ENCODE peak calls at places on chromosomes 16 and 17, in four cellular contexts. K is CD8-positive, alpha-beta memory T cell; R is psoas muscle; P is prostate gland. C is an unnamed sample.

GRCh38 chr16:1152651-1153259 is at the start of gene CACNA1H:
- DNase-seq in R (no peak), K (peak), P (no peak), C (no peak)

GRCh38 chr17:75501378-75502071 is 13.8 kb downstream of the CASKIN2 start:
- DNase-seq in P (no peak), K (no peak), R (no peak), C (no peak)

GRCh38 chr17:62611767-62612166 is 15.7 kb upstream of the MRC2 start:
- DNase-seq in P (no peak), R (no peak), K (no peak), C (no peak)

GRCh38 chr17:77733576-77734296 is 224.8 kb upstream of the TNRC6C start:
- DNase-seq in P (no peak), K (no peak), R (no peak), C (no peak)

GRCh38 chr17:39132192-39132600 is 19.2 kb downstream of the PLXDC1 start:
- DNase-seq in P (no peak), K (no peak), R (peak), C (no peak)

GRCh38 chr17:3750926-3751325 is 27.2 kb downstream of the HASPIN start:
- DNase-seq in K (peak), R (no peak), P (no peak), C (no peak)

GRCh38 chr17:9890124-9890523 is 14.9 kb downstream of the RCVRN start:
- DNase-seq in K (no peak), P (no peak), R (no peak), C (no peak)

GRCh38 chr16:4846503-4846900 is 586 bp downstream of the GLYR1 start:
- DNase-seq in P (peak), K (peak), R (peak), C (no peak)

GRCh38 chr17:5552841-5553240 is 31.5 kb downstream of the NLRP1 start:
- DNase-seq in R (no peak), P (no peak), K (no peak), C (no peak)

GRCh38 chr17:59668816-59669215 is 38.4 kb downstream of the PTRH2 start:
- DNase-seq in K (no peak), P (no peak), R (no peak), C (no peak)

DNA sequence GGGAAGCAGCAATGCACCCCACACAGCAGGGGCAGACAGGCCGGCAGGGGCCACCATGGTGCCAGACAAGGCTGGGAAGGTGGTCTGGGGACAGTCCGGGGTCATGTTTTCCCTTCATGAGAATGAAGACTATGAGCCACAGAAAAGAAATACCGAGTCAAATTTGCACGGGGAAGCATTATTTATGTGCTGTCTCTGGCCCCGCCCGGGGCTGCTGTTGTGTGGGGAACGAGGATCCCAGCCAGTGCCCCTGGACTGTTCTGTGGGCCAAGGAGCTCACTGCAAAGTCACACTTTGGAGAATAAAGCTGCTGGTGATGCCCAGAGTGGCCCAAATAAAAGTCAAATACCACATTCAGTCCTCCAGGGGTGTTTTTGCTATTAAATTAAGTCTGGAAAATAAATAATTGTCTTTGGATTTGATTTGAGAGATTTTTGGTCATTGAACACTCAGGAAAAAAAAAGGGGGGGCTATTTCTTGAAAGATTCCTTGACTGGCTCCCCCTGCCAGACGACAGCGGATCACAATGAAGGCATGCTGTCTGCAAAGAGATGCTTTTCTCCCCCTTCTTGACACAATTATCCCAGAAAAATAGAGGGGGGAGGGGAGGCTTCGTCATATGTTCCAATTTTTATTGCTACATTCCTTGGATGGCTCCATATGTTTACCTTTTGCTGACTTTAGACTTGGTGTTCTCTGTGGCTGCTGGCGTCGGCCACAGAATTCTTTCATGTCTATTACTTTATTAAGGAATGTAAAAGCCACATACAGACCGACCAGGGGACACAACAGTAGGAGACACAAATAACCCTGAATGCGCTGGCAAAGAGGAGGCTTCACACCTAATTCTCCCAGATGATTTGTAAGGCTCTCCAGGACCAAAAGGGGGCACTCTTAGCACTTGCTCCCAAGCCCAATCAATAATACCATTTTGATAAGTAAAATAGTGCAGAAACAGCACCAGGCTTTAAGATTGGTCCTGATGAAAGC is 27.1 kb upstream of the ANKFN1 start:
- DNase-seq in P (peak), R (no peak), K (no peak), C (no peak)
- H3K27ac ChIP-seq in P (peak), R (no peak), K (no peak), C (no peak)

GRCh38 chr17:49521521-49522185 is 26.6 kb downstream of the NGFR start:
- DNase-seq in R (no peak), K (no peak), P (no peak), C (no peak)
- H3K27ac ChIP-seq in R (no peak), K (no peak), P (no peak), C (no peak)

DNA sequence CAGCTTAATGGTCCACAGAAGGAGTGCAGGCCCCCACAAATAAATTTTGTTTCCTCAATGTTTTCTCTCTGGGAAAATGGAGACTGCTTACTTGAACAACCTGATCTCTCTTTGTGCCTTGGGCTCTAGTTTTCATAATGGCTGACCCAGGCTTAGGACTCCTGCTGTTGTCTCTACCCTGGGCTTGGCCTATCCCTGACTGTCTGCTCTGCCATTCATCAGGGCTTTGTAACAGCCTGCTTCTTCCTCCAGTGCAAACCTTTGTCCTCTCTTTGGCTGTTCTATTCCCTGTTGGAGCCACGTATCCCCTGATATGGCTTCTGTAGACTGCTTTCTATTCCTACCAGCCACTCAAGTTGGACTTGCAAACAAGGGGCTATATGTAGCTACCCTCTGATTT is 139.8 kb downstream of the SHISA9 start:
- DNase-seq in P (no peak), R (no peak), K (no peak), C (no peak)
- H3K27ac ChIP-seq in P (no peak), R (no peak), K (no peak), C (no peak)

GRCh38 chr16:86498661-86499493 is 11.4 kb upstream of the FOXF1 start:
- DNase-seq in P (no peak), R (peak), K (no peak), C (no peak)
- H3K27ac ChIP-seq in P (peak), R (no peak), K (no peak), C (no peak)

DNA sequence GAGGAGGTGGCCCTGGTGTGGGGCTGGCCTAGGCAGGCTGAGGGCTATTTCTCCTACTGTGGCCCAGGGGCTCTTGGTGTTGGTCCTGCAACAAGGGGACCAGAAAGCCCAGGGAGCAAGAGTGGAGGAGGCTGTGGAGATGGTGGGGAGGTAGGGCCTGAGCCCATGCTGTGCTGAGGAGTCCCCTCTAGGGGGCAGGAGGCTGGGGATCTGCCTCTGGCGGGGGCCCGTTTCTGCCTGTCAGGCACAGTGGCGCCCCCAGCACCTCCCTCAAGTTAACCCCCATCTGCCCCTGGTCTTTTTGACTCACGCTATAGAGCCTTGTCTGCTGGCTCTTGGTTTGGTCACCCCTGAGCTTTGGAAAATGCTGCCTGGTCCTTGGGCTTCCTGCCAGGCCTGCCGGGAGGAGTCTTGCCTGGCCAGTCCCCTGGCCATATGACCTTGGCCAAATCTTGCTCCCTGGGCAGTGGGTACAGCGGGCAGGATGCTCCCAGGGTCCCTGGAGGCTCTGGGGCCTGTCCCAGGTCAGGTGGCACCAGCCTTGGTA is 5.9 kb downstream of the BAIAP2 start:
- DNase-seq in K (no peak), R (no peak), P (no peak), C (no peak)
- H3K27ac ChIP-seq in K (no peak), R (no peak), P (peak), C (peak)

DNA sequence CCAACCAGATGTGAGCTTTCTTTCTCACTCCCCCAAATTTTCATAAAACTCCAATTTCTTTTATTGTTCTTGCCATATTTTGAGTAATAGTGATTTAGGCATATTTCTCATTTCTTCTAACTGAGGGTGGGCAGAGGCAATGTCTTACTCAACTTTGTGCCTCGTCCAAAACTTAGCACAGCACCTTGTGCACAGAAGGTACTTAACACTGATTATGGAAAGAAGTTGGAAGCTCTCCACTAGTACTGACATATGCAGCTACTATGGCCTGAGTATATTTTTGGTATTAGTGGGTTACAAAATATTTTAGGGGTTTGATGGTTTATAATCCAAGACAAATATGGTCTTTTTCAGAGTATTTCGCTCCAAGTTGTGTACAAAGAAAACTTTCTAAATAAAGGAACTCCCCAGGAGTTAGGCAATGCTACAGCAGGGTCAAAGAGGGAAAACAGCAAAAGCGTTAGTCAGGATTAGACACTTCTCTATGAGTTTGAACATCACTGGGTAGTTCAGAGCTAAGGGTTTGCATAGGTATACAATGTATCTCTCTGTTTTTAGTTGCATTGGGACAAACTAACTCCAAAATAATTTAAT is 34.9 kb downstream of the FAM20A start:
- DNase-seq in K (no peak), R (no peak), P (no peak), C (no peak)
- H3K27ac ChIP-seq in K (no peak), R (no peak), P (no peak), C (no peak)

DNA sequence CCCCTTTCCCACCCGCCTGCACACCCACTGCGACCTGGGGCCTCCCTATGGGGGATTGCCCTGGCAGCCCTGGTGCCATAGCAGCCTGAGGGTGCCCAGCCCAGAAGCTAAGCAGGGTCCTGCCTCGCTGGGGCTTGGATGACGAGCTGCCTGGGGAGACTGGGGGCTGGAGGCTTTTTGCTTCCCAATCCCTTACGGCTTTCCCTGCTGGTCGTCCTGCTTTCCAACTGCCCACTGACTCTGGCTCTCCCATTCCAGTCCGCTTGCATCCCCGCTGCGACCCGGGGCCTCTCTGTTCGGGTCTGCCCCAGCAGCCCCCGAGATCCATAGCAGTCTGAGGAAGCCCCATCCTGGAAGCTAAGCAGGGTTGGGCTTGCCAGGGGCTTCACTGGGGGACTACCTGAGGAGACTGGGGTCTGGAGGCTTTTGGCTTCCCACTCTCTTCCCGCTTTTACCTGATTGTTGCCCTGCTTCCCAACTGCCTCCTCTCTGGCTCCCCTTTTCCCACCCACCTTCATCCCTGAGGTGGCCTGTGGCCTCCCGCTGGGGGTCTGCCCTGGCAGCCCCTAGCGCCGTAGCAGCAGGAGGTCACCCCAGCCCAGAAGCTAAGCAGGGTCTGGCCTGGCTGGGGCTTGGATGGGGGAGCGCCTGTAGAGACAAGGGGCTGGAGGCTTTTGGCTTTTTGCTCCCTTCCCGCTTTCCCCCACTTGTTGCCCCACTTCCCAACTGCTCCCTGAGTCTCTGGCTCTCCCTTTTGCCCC is 2292.8 kb downstream of the TP53TG3F start:
- DNase-seq in P (no peak), K (no peak), R (no peak), C (no peak)
- H3K27ac ChIP-seq in P (no peak), K (no peak), R (no peak), C (no peak)

GRCh38 chr16:28572659-28573510 is 19.2 kb downstream of the SGF29 start:
- DNase-seq in P (no peak), K (no peak), R (no peak), C (no peak)
- H3K27ac ChIP-seq in P (no peak), K (no peak), R (peak), C (no peak)

GRCh38 chr17:36183001-36183810 is 6.8 kb upstream of the TBC1D3B start:
- DNase-seq in R (peak), K (no peak), P (peak), C (no peak)
- H3K27ac ChIP-seq in R (no peak), K (peak), P (peak), C (no peak)